ENCODE peak calls at places on chromosomes 11 and 22, in eight cellular contexts. H is erythroblast, E is prostate gland, O is Peyer's patch, N is lower leg skin, X is IMR-90, B is uterus, I is tibial nerve. M is an unnamed sample.

GRCh38 chr11:102007567-102008437 is 39.4 kb upstream of the CFAP300 start:
- DNase-seq in H (peak), E (peak), O (no peak), N (no peak), X (peak), B (no peak), I (no peak), M (no peak)

GRCh38 chr11:67285541-67286498 is 3.3 kb upstream of the ANKRD13D start:
- DNase-seq in H (no peak), E (no peak), O (no peak), N (no peak), X (no peak), B (no peak), I (no peak), M (no peak)

GRCh38 chr11:95093548-95093947 is 3.9 kb downstream of the ENDOD1 start:
- DNase-seq in H (no peak), E (no peak), O (no peak), N (no peak), X (no peak), B (no peak), I (no peak), M (no peak)

GRCh38 chr22:49946612-49947295 is 13.8 kb upstream of the PIM3 start:
- DNase-seq in H (no peak), E (no peak), O (no peak), N (no peak), X (no peak), B (no peak), I (no peak), M (no peak)

GRCh38 chr11:71507102-71507501 is 20.0 kb upstream of the KRTAP5-7 start:
- DNase-seq in H (no peak), E (no peak), O (no peak), N (no peak), X (no peak), B (no peak), I (no peak), M (no peak)

GRCh38 chr11:111715142-111715816 is 50.9 kb downstream of the PPP2R1B start:
- DNase-seq in H (no peak), E (no peak), O (no peak), N (no peak), X (no peak), B (no peak), I (no peak), M (no peak)

GRCh38 chr11:74604311-74604710 is 11.9 kb downstream of the POLD3 start:
- DNase-seq in H (no peak), E (no peak), O (no peak), N (no peak), X (no peak), B (no peak), I (no peak), M (no peak)

GRCh38 chr11:3807856-3808845 is at the start of gene PGAP2:
- DNase-seq in H (peak), E (peak), O (peak), N (peak), X (peak), B (peak), I (peak), M (no peak)

GRCh38 chr22:46119729-46120419 is 30.5 kb upstream of the PPARA start:
- DNase-seq in H (no peak), E (no peak), O (no peak), N (no peak), X (peak), B (peak), I (no peak), M (no peak)

GRCh38 chr22:49972163-49973017 is 11.8 kb downstream of the PIM3 start:
- DNase-seq in H (no peak), E (peak), O (peak), N (peak), X (no peak), B (peak), I (no peak), M (no peak)

GRCh38 chr22:36443198-36443770 is 38.2 kb downstream of the TXN2 start:
- DNase-seq in H (no peak), E (no peak), O (no peak), N (no peak), X (no peak), B (no peak), I (no peak), M (no peak)

GRCh38 chr22:20524004-20524481 is 16.6 kb downstream of the MED15 start:
- DNase-seq in H (no peak), E (no peak), O (no peak), N (no peak), X (peak), B (no peak), I (no peak), M (no peak)

GRCh38 chr11:20050048-20050447 is 110.2 kb downstream of the DBX1 start:
- DNase-seq in H (no peak), E (no peak), O (no peak), N (no peak), X (no peak), B (no peak), I (no peak), M (no peak)

GRCh38 chr11:68998390-68998911 is 14.6 kb downstream of the MRGPRF start:
- DNase-seq in H (peak), E (no peak), O (peak), N (no peak), X (peak), B (peak), I (no peak), M (no peak)

GRCh38 chr11:253886-254270 is 17.1 kb downstream of the PSMD13 start:
- DNase-seq in H (no peak), E (no peak), O (no peak), N (no peak), X (no peak), B (no peak), I (no peak), M (no peak)
- TF ChIP-seq POLR2A in H (no peak), E (no peak), O (no peak), N (no peak), X (no peak), B (no peak), I (no peak), M (no peak)

GRCh38 chr11:45062115-45062514 is 84.3 kb upstream of the PRDM11 start:
- DNase-seq in H (no peak), E (no peak), O (no peak), N (no peak), X (no peak), B (no peak), I (no peak), M (no peak)
- TF ChIP-seq POLR2A in H (no peak), E (no peak), O (no peak), N (no peak), X (no peak), B (no peak), I (no peak), M (no peak)

DNA sequence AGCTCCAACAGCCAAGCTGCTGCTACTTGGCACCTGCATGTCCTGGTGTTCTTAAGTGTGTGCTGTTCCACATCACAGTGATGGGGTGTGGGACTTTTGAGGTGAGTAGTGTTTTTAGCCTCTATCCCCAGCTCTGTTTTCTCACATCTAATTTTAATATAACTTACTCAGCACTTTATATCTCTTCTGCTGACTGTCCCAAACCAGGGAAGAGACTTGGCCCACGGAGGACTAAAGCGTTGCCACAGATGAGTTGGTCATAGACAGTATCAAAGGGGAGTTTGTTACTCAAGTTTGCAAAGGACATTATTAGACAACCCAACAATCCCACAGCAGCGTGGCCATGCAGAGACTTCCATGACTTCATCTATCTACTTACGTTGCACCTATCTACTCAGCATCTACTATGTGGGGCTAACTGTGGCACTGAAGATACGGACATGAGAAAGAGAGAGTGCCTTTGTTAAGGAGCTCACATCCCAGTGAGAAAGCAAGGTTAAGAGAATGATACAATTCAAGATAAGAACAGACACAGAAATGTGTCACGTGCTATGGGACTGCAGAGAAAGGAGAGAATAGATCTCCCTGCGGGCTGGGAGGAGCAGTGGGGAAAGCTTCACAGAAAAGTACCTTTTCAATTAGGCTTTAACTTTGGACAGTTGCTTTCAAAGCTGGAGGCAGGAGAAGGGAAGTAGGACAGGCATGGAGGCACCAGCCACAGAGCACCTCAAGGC is 82.4 kb downstream of the ME3 start:
- DNase-seq in H (no peak), E (no peak), O (no peak), N (no peak), X (no peak), B (no peak), I (no peak), M (no peak)
- TF ChIP-seq POLR2A in H (no peak), E (no peak), O (no peak), N (no peak), X (no peak), B (no peak), I (no peak), M (no peak)

GRCh38 chr22:31107206-31108118 is at the start of gene SELENOM:
- DNase-seq in H (peak), E (peak), O (peak), N (peak), X (peak), B (peak), I (peak), M (peak)
- TF ChIP-seq POLR2A in H (no peak), E (peak), O (no peak), N (no peak), X (peak), B (peak), I (peak), M (peak)

GRCh38 chr22:19173047-19174035 is 5.2 kb downstream of the SLC25A1 start:
- DNase-seq in H (peak), E (no peak), O (peak), N (no peak), X (no peak), B (no peak), I (no peak), M (no peak)
- TF ChIP-seq POLR2A in H (no peak), E (no peak), O (no peak), N (no peak), X (no peak), B (no peak), I (no peak), M (no peak)

DNA sequence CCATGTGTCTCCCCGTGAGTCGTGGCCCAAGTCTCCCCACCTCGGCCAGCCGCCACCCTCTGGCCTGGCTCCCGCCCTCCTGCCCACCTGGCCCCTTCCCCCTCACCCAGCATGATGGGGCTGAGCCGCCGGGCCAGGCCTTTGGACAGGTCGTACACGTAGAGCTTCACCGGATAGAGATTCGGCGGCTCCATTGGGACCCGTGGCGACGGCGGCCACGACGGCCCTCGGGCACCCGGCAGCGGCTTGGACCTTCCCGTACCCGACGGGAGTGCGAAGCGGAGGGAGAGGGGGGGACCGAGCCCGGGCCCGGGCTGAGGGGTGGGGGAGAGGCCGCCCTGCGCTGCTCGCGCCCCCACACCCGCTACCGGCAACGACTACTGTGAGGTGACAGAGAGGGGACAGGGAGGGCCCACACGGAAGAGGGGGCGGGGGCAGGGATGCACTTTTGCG is at the start of gene DESI1:
- DNase-seq in H (no peak), E (no peak), O (no peak), N (no peak), X (no peak), B (no peak), I (no peak), M (no peak)
- TF ChIP-seq POLR2A in H (no peak), E (peak), O (peak), N (no peak), X (peak), B (peak), I (peak), M (no peak)

GRCh38 chr22:17268501-17269223 is 49.4 kb upstream of the ADA2 start:
- DNase-seq in H (no peak), E (no peak), O (no peak), N (no peak), X (no peak), B (no peak), I (no peak), M (no peak)
- TF ChIP-seq POLR2A in H (no peak), E (no peak), O (no peak), N (no peak), X (no peak), B (no peak), I (no peak), M (no peak)

DNA sequence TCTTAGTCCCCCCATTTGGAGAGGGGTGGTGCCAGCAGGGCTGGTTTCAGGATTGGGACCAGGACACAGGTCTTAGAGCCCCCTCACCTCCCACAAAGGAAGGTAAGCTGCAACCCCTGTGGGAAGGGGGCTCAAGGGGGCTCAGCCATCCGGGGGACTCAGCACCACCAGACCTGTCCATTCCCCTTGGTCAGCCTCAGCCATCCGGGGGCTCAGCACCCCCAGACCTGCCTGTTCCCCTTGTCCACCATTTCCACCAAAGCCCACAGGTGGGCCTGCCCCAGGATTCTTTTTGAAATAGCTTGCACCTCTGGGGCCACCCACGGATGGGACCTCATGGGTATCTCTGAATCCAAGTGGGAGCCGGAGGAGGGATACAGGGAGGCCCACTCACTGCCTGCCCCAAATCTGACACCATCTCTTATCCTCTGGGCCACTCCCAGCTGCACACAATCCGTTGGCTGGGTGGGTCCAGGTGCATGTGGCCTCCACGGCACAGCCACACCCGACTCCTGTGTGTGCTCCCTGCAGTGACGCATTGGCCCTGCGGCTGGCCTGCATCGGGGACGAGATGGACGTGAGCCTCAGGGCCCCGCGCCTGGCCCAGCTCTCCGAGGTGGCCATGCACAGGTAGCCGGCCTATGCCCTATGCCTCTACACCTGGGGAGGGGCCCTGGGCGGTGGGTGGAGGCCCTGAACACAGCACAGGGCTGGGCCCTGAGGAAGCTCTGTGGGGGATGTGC is 15.9 kb downstream of the MCAT start:
- DNase-seq in H (peak), E (no peak), O (peak), N (no peak), X (no peak), B (no peak), I (no peak), M (no peak)
- TF ChIP-seq POLR2A in H (no peak), E (peak), O (peak), N (no peak), X (no peak), B (no peak), I (no peak), M (peak)